ENCODE peak calls at places on chromosomes 12 and 14, in five cellular contexts. M is putamen, V is Right ventricle myocardium superior, B is tibial artery, D is heart left ventricle. Q is an unnamed sample.

GRCh38 chr14:65304963-65305362 is 107.6 kb upstream of the FUT8 start:
- DNase-seq in M (no peak), V (no peak), B (no peak), D (no peak), Q (no peak)

GRCh38 chr14:30243805-30244204 is 315.2 kb upstream of the G2E3 start:
- DNase-seq in M (no peak), V (no peak), B (no peak), D (no peak), Q (no peak)

GRCh38 chr12:124053855-124054254 is 80.8 kb downstream of the ZNF664 start:
- DNase-seq in M (peak), V (no peak), B (no peak), D (no peak), Q (no peak)

GRCh38 chr12:49970658-49971057 is 2.1 kb upstream of the AQP6 start:
- DNase-seq in M (no peak), V (no peak), B (no peak), D (no peak), Q (no peak)

GRCh38 chr14:55191881-55192616 is 664 bp upstream of the DLGAP5 start:
- DNase-seq in M (no peak), V (no peak), B (no peak), D (no peak), Q (no peak)

GRCh38 chr12:89351489-89352241 is 636 bp downstream of the DUSP6 start:
- DNase-seq in M (peak), V (peak), B (no peak), D (peak), Q (peak)

GRCh38 chr14:50103558-50103957 is 12.8 kb downstream of the VCPKMT start:
- DNase-seq in M (no peak), V (no peak), B (no peak), D (no peak), Q (no peak)

GRCh38 chr14:62130441-62130840 is 368.2 kb downstream of the SNAPC1 start:
- DNase-seq in M (no peak), V (no peak), B (no peak), D (no peak), Q (no peak)

GRCh38 chr14:91752956-91753355 is 21.1 kb upstream of the CATSPERB start:
- DNase-seq in M (no peak), V (no peak), B (no peak), D (no peak), Q (no peak)

GRCh38 chr12:121628536-121628935 is 2.2 kb downstream of the ORAI1 start:
- DNase-seq in M (no peak), V (no peak), B (no peak), D (no peak), Q (no peak)

GRCh38 chr14:55074662-55075061 is 23.2 kb downstream of the MAPK1IP1L start:
- DNase-seq in M (no peak), V (no peak), B (no peak), D (no peak), Q (no peak)

GRCh38 chr12:48683534-48683933 is 1.5 kb upstream of the KANSL2 start:
- DNase-seq in M (no peak), V (no peak), B (no peak), D (no peak), Q (no peak)

GRCh38 chr14:81834308-81834707 is 300.7 kb upstream of the SEL1L start:
- DNase-seq in M (no peak), V (no peak), B (no peak), D (no peak), Q (no peak)

GRCh38 chr14:25696176-25696575 is 646.2 kb upstream of the STXBP6 start:
- DNase-seq in M (peak), V (no peak), B (no peak), D (no peak), Q (no peak)

GRCh38 chr12:66235626-66236281 is 46.7 kb downstream of the IRAK3 start:
- DNase-seq in M (no peak), V (no peak), B (no peak), D (no peak), Q (no peak)

GRCh38 chr14:73616831-73617230 is 4.5 kb downstream of the ACOT6 start:
- DNase-seq in M (no peak), V (no peak), B (no peak), D (no peak), Q (no peak)

GRCh38 chr14:77186911-77187648 is 5.5 kb downstream of the TMEM63C start:
- DNase-seq in M (no peak), V (no peak), B (no peak), D (no peak), Q (no peak)

GRCh38 chr12:56998981-56999380 is 7.4 kb downstream of the ZBTB39 start:
- DNase-seq in M (no peak), V (no peak), B (no peak), D (no peak), Q (no peak)

GRCh38 chr12:49923035-49923644 is 19.4 kb upstream of the FAIM2 start:
- DNase-seq in M (no peak), V (peak), B (peak), D (peak), Q (no peak)

GRCh38 chr12:64318605-64319004 is 72.0 kb downstream of the C12orf56 start:
- DNase-seq in M (no peak), V (no peak), B (no peak), D (no peak), Q (no peak)

GRCh38 chr12:81329088-81329487 is 251.2 kb downstream of the ACSS3 start:
- DNase-seq in M (no peak), V (no peak), B (no peak), D (no peak), Q (no peak)

GRCh38 chr14:38862381-38862780 is 240.7 kb downstream of the SEC23A start:
- DNase-seq in M (no peak), V (no peak), B (no peak), D (no peak), Q (no peak)

GRCh38 chr14:95763875-95764274 is 50.0 kb upstream of the TCL1A start:
- DNase-seq in M (no peak), V (no peak), B (no peak), D (no peak), Q (no peak)

GRCh38 chr12:102950107-102950949 is 7.1 kb upstream of the ASCL1 start:
- DNase-seq in M (no peak), V (peak), B (no peak), D (no peak), Q (no peak)

Q was measured in memory B cell.